ENCODE peak calls at places on chromosomes 16 and 17, in eight cellular contexts. One of them, this sample, is unnamed.

GRCh38 chr16:67668495-67669157 is 2.0 kb downstream of the C16orf86 start:
- DNase-seq in posterior vena cava: no peak
- DNase-seq in fibroblast of pulmonary artery: no peak
- DNase-seq in stimulated activated CD8-positive, alpha-beta memory T cell treated with anti-CD3 and anti-CD28 coated beads, Interleukin-7, amount 100 ng/mL, for 48 hours: no peak
- DNase-seq in activated T-helper 2 cell treated with anti-CD3 and anti-CD28 coated beads, Interferon-gamma antibody, Interleukin-2, Interleukin-4, amounts not matched to agents 10 μg/mL and 5 μg/mL and 100 μg/mL, durations not matched to agents 14 hours and 24 hours and 36 hours: no peak
- DNase-seq in astrocyte of the spinal cord: no peak
- DNase-seq in NCI-H2227 treated with DMSO at 0.1 percent for 48 hours: no peak
- DNase-seq in neuronal stem cell: no peak
- DNase-seq in this sample: no peak

GRCh38 chr17:2198917-2199316 is 104.7 kb downstream of the SMG6 start:
- DNase-seq in posterior vena cava: no peak
- DNase-seq in NCI-H2227 treated with DMSO at 0.1 percent for 48 hours: no peak
- DNase-seq in stimulated activated CD8-positive, alpha-beta memory T cell treated with anti-CD3 and anti-CD28 coated beads, Interleukin-7, amount 100 ng/mL, for 48 hours: no peak
- DNase-seq in neuronal stem cell: no peak
- DNase-seq in fibroblast of pulmonary artery: peak; percentile 78
- DNase-seq in activated T-helper 2 cell treated with anti-CD3 and anti-CD28 coated beads, Interferon-gamma antibody, Interleukin-2, Interleukin-4, amounts not matched to agents 10 μg/mL and 5 μg/mL and 100 μg/mL, durations not matched to agents 14 hours and 24 hours and 36 hours: no peak
- DNase-seq in astrocyte of the spinal cord: peak; percentile 55
- DNase-seq in this sample: no peak

GRCh38 chr17:78828470-78829185 is 12.0 kb downstream of the USP36 start:
- DNase-seq in NCI-H2227 treated with DMSO at 0.1 percent for 48 hours: no peak
- DNase-seq in posterior vena cava: peak; percentile 46
- DNase-seq in fibroblast of pulmonary artery: peak; percentile 59
- DNase-seq in neuronal stem cell: no peak
- DNase-seq in astrocyte of the spinal cord: peak; percentile 60
- DNase-seq in activated T-helper 2 cell treated with anti-CD3 and anti-CD28 coated beads, Interferon-gamma antibody, Interleukin-2, Interleukin-4, amounts not matched to agents 10 μg/mL and 5 μg/mL and 100 μg/mL, durations not matched to agents 14 hours and 24 hours and 36 hours: no peak
- DNase-seq in stimulated activated CD8-positive, alpha-beta memory T cell treated with anti-CD3 and anti-CD28 coated beads, Interleukin-7, amount 100 ng/mL, for 48 hours: no peak
- DNase-seq in this sample: peak; percentile 20

GRCh38 chr16:52123842-52124241 is 423.1 kb downstream of the TOX3 start:
- DNase-seq in stimulated activated CD8-positive, alpha-beta memory T cell treated with anti-CD3 and anti-CD28 coated beads, Interleukin-7, amount 100 ng/mL, for 48 hours: no peak
- DNase-seq in neuronal stem cell: no peak
- DNase-seq in posterior vena cava: no peak
- DNase-seq in NCI-H2227 treated with DMSO at 0.1 percent for 48 hours: no peak
- DNase-seq in astrocyte of the spinal cord: no peak
- DNase-seq in fibroblast of pulmonary artery: no peak
- DNase-seq in activated T-helper 2 cell treated with anti-CD3 and anti-CD28 coated beads, Interferon-gamma antibody, Interleukin-2, Interleukin-4, amounts not matched to agents 10 μg/mL and 5 μg/mL and 100 μg/mL, durations not matched to agents 14 hours and 24 hours and 36 hours: no peak
- DNase-seq in this sample: no peak

GRCh38 chr17:46978489-46979022 is 497 bp downstream of the RPRML start:
- DNase-seq in fibroblast of pulmonary artery: no peak
- DNase-seq in neuronal stem cell: peak; percentile 21
- DNase-seq in activated T-helper 2 cell treated with anti-CD3 and anti-CD28 coated beads, Interferon-gamma antibody, Interleukin-2, Interleukin-4, amounts not matched to agents 10 μg/mL and 5 μg/mL and 100 μg/mL, durations not matched to agents 14 hours and 24 hours and 36 hours: no peak
- DNase-seq in NCI-H2227 treated with DMSO at 0.1 percent for 48 hours: no peak
- DNase-seq in posterior vena cava: peak; percentile 82
- DNase-seq in stimulated activated CD8-positive, alpha-beta memory T cell treated with anti-CD3 and anti-CD28 coated beads, Interleukin-7, amount 100 ng/mL, for 48 hours: no peak
- DNase-seq in astrocyte of the spinal cord: no peak
- DNase-seq in this sample: no peak

GRCh38 chr16:89545044-89545830 is 15.2 kb upstream of the RPL13 start:
- DNase-seq in posterior vena cava: no peak
- DNase-seq in NCI-H2227 treated with DMSO at 0.1 percent for 48 hours: no peak
- DNase-seq in fibroblast of pulmonary artery: no peak
- DNase-seq in astrocyte of the spinal cord: no peak
- DNase-seq in neuronal stem cell: no peak
- DNase-seq in activated T-helper 2 cell treated with anti-CD3 and anti-CD28 coated beads, Interferon-gamma antibody, Interleukin-2, Interleukin-4, amounts not matched to agents 10 μg/mL and 5 μg/mL and 100 μg/mL, durations not matched to agents 14 hours and 24 hours and 36 hours: no peak
- DNase-seq in stimulated activated CD8-positive, alpha-beta memory T cell treated with anti-CD3 and anti-CD28 coated beads, Interleukin-7, amount 100 ng/mL, for 48 hours: no peak
- DNase-seq in this sample: no peak

GRCh38 chr16:87836844-87837581 is 32.3 kb downstream of the SLC7A5 start:
- DNase-seq in posterior vena cava: no peak
- DNase-seq in astrocyte of the spinal cord: no peak
- DNase-seq in neuronal stem cell: no peak
- DNase-seq in NCI-H2227 treated with DMSO at 0.1 percent for 48 hours: no peak
- DNase-seq in stimulated activated CD8-positive, alpha-beta memory T cell treated with anti-CD3 and anti-CD28 coated beads, Interleukin-7, amount 100 ng/mL, for 48 hours: no peak
- DNase-seq in activated T-helper 2 cell treated with anti-CD3 and anti-CD28 coated beads, Interferon-gamma antibody, Interleukin-2, Interleukin-4, amounts not matched to agents 10 μg/mL and 5 μg/mL and 100 μg/mL, durations not matched to agents 14 hours and 24 hours and 36 hours: no peak
- DNase-seq in fibroblast of pulmonary artery: peak; percentile 43
- DNase-seq in this sample: no peak

GRCh38 chr17:4365628-4366311 is 705 bp downstream of the UBE2G1 start:
- DNase-seq in NCI-H2227 treated with DMSO at 0.1 percent for 48 hours: no peak
- DNase-seq in neuronal stem cell: peak; percentile 58
- DNase-seq in activated T-helper 2 cell treated with anti-CD3 and anti-CD28 coated beads, Interferon-gamma antibody, Interleukin-2, Interleukin-4, amounts not matched to agents 10 μg/mL and 5 μg/mL and 100 μg/mL, durations not matched to agents 14 hours and 24 hours and 36 hours: no peak
- DNase-seq in fibroblast of pulmonary artery: no peak
- DNase-seq in posterior vena cava: peak; percentile 82
- DNase-seq in astrocyte of the spinal cord: peak; percentile 16
- DNase-seq in stimulated activated CD8-positive, alpha-beta memory T cell treated with anti-CD3 and anti-CD28 coated beads, Interleukin-7, amount 100 ng/mL, for 48 hours: peak; percentile 23
- DNase-seq in this sample: peak; percentile 75

GRCh38 chr17:67518881-67519280 is 141.8 kb downstream of the PITPNC1 start:
- DNase-seq in astrocyte of the spinal cord: no peak
- DNase-seq in activated T-helper 2 cell treated with anti-CD3 and anti-CD28 coated beads, Interferon-gamma antibody, Interleukin-2, Interleukin-4, amounts not matched to agents 10 μg/mL and 5 μg/mL and 100 μg/mL, durations not matched to agents 14 hours and 24 hours and 36 hours: no peak
- DNase-seq in NCI-H2227 treated with DMSO at 0.1 percent for 48 hours: no peak
- DNase-seq in posterior vena cava: no peak
- DNase-seq in stimulated activated CD8-positive, alpha-beta memory T cell treated with anti-CD3 and anti-CD28 coated beads, Interleukin-7, amount 100 ng/mL, for 48 hours: no peak
- DNase-seq in fibroblast of pulmonary artery: no peak
- DNase-seq in neuronal stem cell: no peak
- DNase-seq in this sample: no peak

GRCh38 chr16:23847938-23848337 is 12.2 kb downstream of the PRKCB start:
- DNase-seq in astrocyte of the spinal cord: no peak
- DNase-seq in posterior vena cava: no peak
- DNase-seq in fibroblast of pulmonary artery: no peak
- DNase-seq in activated T-helper 2 cell treated with anti-CD3 and anti-CD28 coated beads, Interferon-gamma antibody, Interleukin-2, Interleukin-4, amounts not matched to agents 10 μg/mL and 5 μg/mL and 100 μg/mL, durations not matched to agents 14 hours and 24 hours and 36 hours: peak; percentile 34
- DNase-seq in stimulated activated CD8-positive, alpha-beta memory T cell treated with anti-CD3 and anti-CD28 coated beads, Interleukin-7, amount 100 ng/mL, for 48 hours: no peak
- DNase-seq in neuronal stem cell: no peak
- DNase-seq in NCI-H2227 treated with DMSO at 0.1 percent for 48 hours: no peak
- DNase-seq in this sample: no peak

GRCh38 chr16:67653131-67654068 is 6.7 kb downstream of the ACD start:
- DNase-seq in astrocyte of the spinal cord: no peak
- DNase-seq in posterior vena cava: no peak
- DNase-seq in NCI-H2227 treated with DMSO at 0.1 percent for 48 hours: peak; percentile 31
- DNase-seq in activated T-helper 2 cell treated with anti-CD3 and anti-CD28 coated beads, Interferon-gamma antibody, Interleukin-2, Interleukin-4, amounts not matched to agents 10 μg/mL and 5 μg/mL and 100 μg/mL, durations not matched to agents 14 hours and 24 hours and 36 hours: no peak
- DNase-seq in fibroblast of pulmonary artery: no peak
- DNase-seq in stimulated activated CD8-positive, alpha-beta memory T cell treated with anti-CD3 and anti-CD28 coated beads, Interleukin-7, amount 100 ng/mL, for 48 hours: no peak
- DNase-seq in neuronal stem cell: no peak
- DNase-seq in this sample: no peak

GRCh38 chr17:61005358-61005757 is 327.7 kb downstream of the BCAS3 start:
- DNase-seq in fibroblast of pulmonary artery: peak; percentile 10
- DNase-seq in activated T-helper 2 cell treated with anti-CD3 and anti-CD28 coated beads, Interferon-gamma antibody, Interleukin-2, Interleukin-4, amounts not matched to agents 10 μg/mL and 5 μg/mL and 100 μg/mL, durations not matched to agents 14 hours and 24 hours and 36 hours: no peak
- DNase-seq in posterior vena cava: no peak
- DNase-seq in NCI-H2227 treated with DMSO at 0.1 percent for 48 hours: no peak
- DNase-seq in stimulated activated CD8-positive, alpha-beta memory T cell treated with anti-CD3 and anti-CD28 coated beads, Interleukin-7, amount 100 ng/mL, for 48 hours: no peak
- DNase-seq in neuronal stem cell: no peak
- DNase-seq in astrocyte of the spinal cord: no peak
- DNase-seq in this sample: no peak

GRCh38 chr16:50717109-50717893 is 23.9 kb downstream of the NOD2 start:
- DNase-seq in stimulated activated CD8-positive, alpha-beta memory T cell treated with anti-CD3 and anti-CD28 coated beads, Interleukin-7, amount 100 ng/mL, for 48 hours: no peak
- DNase-seq in fibroblast of pulmonary artery: no peak
- DNase-seq in NCI-H2227 treated with DMSO at 0.1 percent for 48 hours: no peak
- DNase-seq in activated T-helper 2 cell treated with anti-CD3 and anti-CD28 coated beads, Interferon-gamma antibody, Interleukin-2, Interleukin-4, amounts not matched to agents 10 μg/mL and 5 μg/mL and 100 μg/mL, durations not matched to agents 14 hours and 24 hours and 36 hours: no peak
- DNase-seq in posterior vena cava: no peak
- DNase-seq in astrocyte of the spinal cord: no peak
- DNase-seq in neuronal stem cell: no peak
- DNase-seq in this sample: no peak

GRCh38 chr16:8952281-8952751 is 11.4 kb downstream of the USP7 start:
- DNase-seq in NCI-H2227 treated with DMSO at 0.1 percent for 48 hours: no peak
- DNase-seq in astrocyte of the spinal cord: no peak
- DNase-seq in posterior vena cava: no peak
- DNase-seq in stimulated activated CD8-positive, alpha-beta memory T cell treated with anti-CD3 and anti-CD28 coated beads, Interleukin-7, amount 100 ng/mL, for 48 hours: no peak
- DNase-seq in activated T-helper 2 cell treated with anti-CD3 and anti-CD28 coated beads, Interferon-gamma antibody, Interleukin-2, Interleukin-4, amounts not matched to agents 10 μg/mL and 5 μg/mL and 100 μg/mL, durations not matched to agents 14 hours and 24 hours and 36 hours: no peak
- DNase-seq in fibroblast of pulmonary artery: no peak
- DNase-seq in neuronal stem cell: no peak
- DNase-seq in this sample: no peak

GRCh38 chr16:49489686-49490320 is 116.2 kb downstream of the C16orf78 start:
- DNase-seq in stimulated activated CD8-positive, alpha-beta memory T cell treated with anti-CD3 and anti-CD28 coated beads, Interleukin-7, amount 100 ng/mL, for 48 hours: no peak
- DNase-seq in activated T-helper 2 cell treated with anti-CD3 and anti-CD28 coated beads, Interferon-gamma antibody, Interleukin-2, Interleukin-4, amounts not matched to agents 10 μg/mL and 5 μg/mL and 100 μg/mL, durations not matched to agents 14 hours and 24 hours and 36 hours: no peak
- DNase-seq in neuronal stem cell: no peak
- DNase-seq in fibroblast of pulmonary artery: no peak
- DNase-seq in NCI-H2227 treated with DMSO at 0.1 percent for 48 hours: no peak
- DNase-seq in posterior vena cava: peak; percentile 66
- DNase-seq in astrocyte of the spinal cord: no peak
- DNase-seq in this sample: peak; percentile 37

GRCh38 chr17:63785556-63785955 is 11.6 kb downstream of the DDX42 start:
- DNase-seq in neuronal stem cell: no peak
- DNase-seq in fibroblast of pulmonary artery: peak; percentile 44
- DNase-seq in activated T-helper 2 cell treated with anti-CD3 and anti-CD28 coated beads, Interferon-gamma antibody, Interleukin-2, Interleukin-4, amounts not matched to agents 10 μg/mL and 5 μg/mL and 100 μg/mL, durations not matched to agents 14 hours and 24 hours and 36 hours: no peak
- DNase-seq in stimulated activated CD8-positive, alpha-beta memory T cell treated with anti-CD3 and anti-CD28 coated beads, Interleukin-7, amount 100 ng/mL, for 48 hours: no peak
- DNase-seq in posterior vena cava: no peak
- DNase-seq in NCI-H2227 treated with DMSO at 0.1 percent for 48 hours: no peak
- DNase-seq in astrocyte of the spinal cord: peak; percentile 59
- DNase-seq in this sample: no peak

GRCh38 chr16:49464877-49465504 is 91.4 kb downstream of the C16orf78 start:
- DNase-seq in neuronal stem cell: peak; percentile 37
- DNase-seq in NCI-H2227 treated with DMSO at 0.1 percent for 48 hours: no peak
- DNase-seq in stimulated activated CD8-positive, alpha-beta memory T cell treated with anti-CD3 and anti-CD28 coated beads, Interleukin-7, amount 100 ng/mL, for 48 hours: no peak
- DNase-seq in posterior vena cava: no peak
- DNase-seq in activated T-helper 2 cell treated with anti-CD3 and anti-CD28 coated beads, Interferon-gamma antibody, Interleukin-2, Interleukin-4, amounts not matched to agents 10 μg/mL and 5 μg/mL and 100 μg/mL, durations not matched to agents 14 hours and 24 hours and 36 hours: peak; percentile 2
- DNase-seq in fibroblast of pulmonary artery: no peak
- DNase-seq in astrocyte of the spinal cord: no peak
- DNase-seq in this sample: peak; percentile 34

GRCh38 chr16:82360024-82360783 is 190.2 kb upstream of the MPHOSPH6 start:
- DNase-seq in fibroblast of pulmonary artery: no peak
- DNase-seq in NCI-H2227 treated with DMSO at 0.1 percent for 48 hours: no peak
- DNase-seq in neuronal stem cell: no peak
- DNase-seq in activated T-helper 2 cell treated with anti-CD3 and anti-CD28 coated beads, Interferon-gamma antibody, Interleukin-2, Interleukin-4, amounts not matched to agents 10 μg/mL and 5 μg/mL and 100 μg/mL, durations not matched to agents 14 hours and 24 hours and 36 hours: no peak
- DNase-seq in posterior vena cava: no peak
- DNase-seq in stimulated activated CD8-positive, alpha-beta memory T cell treated with anti-CD3 and anti-CD28 coated beads, Interleukin-7, amount 100 ng/mL, for 48 hours: no peak
- DNase-seq in astrocyte of the spinal cord: no peak
- DNase-seq in this sample: no peak

GRCh38 chr17:68460715-68461114 is 3.4 kb upstream of the WIPI1 start:
- DNase-seq in neuronal stem cell: no peak
- DNase-seq in stimulated activated CD8-positive, alpha-beta memory T cell treated with anti-CD3 and anti-CD28 coated beads, Interleukin-7, amount 100 ng/mL, for 48 hours: no peak
- DNase-seq in NCI-H2227 treated with DMSO at 0.1 percent for 48 hours: no peak
- DNase-seq in fibroblast of pulmonary artery: no peak
- DNase-seq in posterior vena cava: no peak
- DNase-seq in activated T-helper 2 cell treated with anti-CD3 and anti-CD28 coated beads, Interferon-gamma antibody, Interleukin-2, Interleukin-4, amounts not matched to agents 10 μg/mL and 5 μg/mL and 100 μg/mL, durations not matched to agents 14 hours and 24 hours and 36 hours: peak; percentile 29
- DNase-seq in astrocyte of the spinal cord: no peak
- DNase-seq in this sample: no peak

GRCh38 chr17:4739122-4740024 is at the start of the genes CXCL16 and ZMYND15:
- DNase-seq in activated T-helper 2 cell treated with anti-CD3 and anti-CD28 coated beads, Interferon-gamma antibody, Interleukin-2, Interleukin-4, amounts not matched to agents 10 μg/mL and 5 μg/mL and 100 μg/mL, durations not matched to agents 14 hours and 24 hours and 36 hours: peak; percentile 40
- DNase-seq in fibroblast of pulmonary artery: peak; percentile 20
- DNase-seq in NCI-H2227 treated with DMSO at 0.1 percent for 48 hours: no peak
- DNase-seq in neuronal stem cell: no peak
- DNase-seq in posterior vena cava: peak; percentile 86
- DNase-seq in astrocyte of the spinal cord: peak; percentile 28
- DNase-seq in stimulated activated CD8-positive, alpha-beta memory T cell treated with anti-CD3 and anti-CD28 coated beads, Interleukin-7, amount 100 ng/mL, for 48 hours: no peak
- DNase-seq in this sample: peak; percentile 77

GRCh38 chr16:52496051-52496876 is 50.7 kb downstream of the TOX3 start:
- DNase-seq in NCI-H2227 treated with DMSO at 0.1 percent for 48 hours: no peak
- DNase-seq in astrocyte of the spinal cord: no peak
- DNase-seq in neuronal stem cell: no peak
- DNase-seq in stimulated activated CD8-positive, alpha-beta memory T cell treated with anti-CD3 and anti-CD28 coated beads, Interleukin-7, amount 100 ng/mL, for 48 hours: no peak
- DNase-seq in activated T-helper 2 cell treated with anti-CD3 and anti-CD28 coated beads, Interferon-gamma antibody, Interleukin-2, Interleukin-4, amounts not matched to agents 10 μg/mL and 5 μg/mL and 100 μg/mL, durations not matched to agents 14 hours and 24 hours and 36 hours: no peak
- DNase-seq in fibroblast of pulmonary artery: no peak
- DNase-seq in posterior vena cava: no peak
- DNase-seq in this sample: no peak

GRCh38 chr17:2366747-2367494 is 29.6 kb downstream of the SGSM2 start:
- DNase-seq in NCI-H2227 treated with DMSO at 0.1 percent for 48 hours: no peak
- DNase-seq in stimulated activated CD8-positive, alpha-beta memory T cell treated with anti-CD3 and anti-CD28 coated beads, Interleukin-7, amount 100 ng/mL, for 48 hours: no peak
- DNase-seq in neuronal stem cell: no peak
- DNase-seq in activated T-helper 2 cell treated with anti-CD3 and anti-CD28 coated beads, Interferon-gamma antibody, Interleukin-2, Interleukin-4, amounts not matched to agents 10 μg/mL and 5 μg/mL and 100 μg/mL, durations not matched to agents 14 hours and 24 hours and 36 hours: no peak
- DNase-seq in posterior vena cava: no peak
- DNase-seq in fibroblast of pulmonary artery: peak; percentile 26
- DNase-seq in astrocyte of the spinal cord: peak; percentile 15
- DNase-seq in this sample: no peak

GRCh38 chr17:22123536-22124281 is 431.4 kb downstream of the KCNJ18 start:
- DNase-seq in activated T-helper 2 cell treated with anti-CD3 and anti-CD28 coated beads, Interferon-gamma antibody, Interleukin-2, Interleukin-4, amounts not matched to agents 10 μg/mL and 5 μg/mL and 100 μg/mL, durations not matched to agents 14 hours and 24 hours and 36 hours: no peak
- DNase-seq in fibroblast of pulmonary artery: no peak
- DNase-seq in astrocyte of the spinal cord: no peak
- DNase-seq in NCI-H2227 treated with DMSO at 0.1 percent for 48 hours: no peak
- DNase-seq in stimulated activated CD8-positive, alpha-beta memory T cell treated with anti-CD3 and anti-CD28 coated beads, Interleukin-7, amount 100 ng/mL, for 48 hours: no peak
- DNase-seq in neuronal stem cell: no peak
- DNase-seq in posterior vena cava: no peak
- DNase-seq in this sample: no peak

GRCh38 chr16:49698931-49699715 is 156.8 kb downstream of the ZNF423 start:
- DNase-seq in activated T-helper 2 cell treated with anti-CD3 and anti-CD28 coated beads, Interferon-gamma antibody, Interleukin-2, Interleukin-4, amounts not matched to agents 10 μg/mL and 5 μg/mL and 100 μg/mL, durations not matched to agents 14 hours and 24 hours and 36 hours: no peak
- DNase-seq in posterior vena cava: peak; percentile 94
- DNase-seq in fibroblast of pulmonary artery: peak; percentile 62
- DNase-seq in stimulated activated CD8-positive, alpha-beta memory T cell treated with anti-CD3 and anti-CD28 coated beads, Interleukin-7, amount 100 ng/mL, for 48 hours: no peak
- DNase-seq in neuronal stem cell: no peak
- DNase-seq in astrocyte of the spinal cord: peak; percentile 55
- DNase-seq in NCI-H2227 treated with DMSO at 0.1 percent for 48 hours: peak; percentile 70
- DNase-seq in this sample: peak; percentile 79

GRCh38 chr17:4535667-4536258 is 19.4 kb downstream of the MYBBP1A start:
- DNase-seq in posterior vena cava: no peak
- DNase-seq in fibroblast of pulmonary artery: no peak
- DNase-seq in astrocyte of the spinal cord: no peak
- DNase-seq in neuronal stem cell: no peak
- DNase-seq in stimulated activated CD8-positive, alpha-beta memory T cell treated with anti-CD3 and anti-CD28 coated beads, Interleukin-7, amount 100 ng/mL, for 48 hours: no peak
- DNase-seq in activated T-helper 2 cell treated with anti-CD3 and anti-CD28 coated beads, Interferon-gamma antibody, Interleukin-2, Interleukin-4, amounts not matched to agents 10 μg/mL and 5 μg/mL and 100 μg/mL, durations not matched to agents 14 hours and 24 hours and 36 hours: no peak
- DNase-seq in NCI-H2227 treated with DMSO at 0.1 percent for 48 hours: no peak
- DNase-seq in this sample: no peak

GRCh38 chr17:53570731-53571130 is 252.0 kb upstream of the KIF2B start:
- DNase-seq in fibroblast of pulmonary artery: no peak
- DNase-seq in posterior vena cava: no peak
- DNase-seq in stimulated activated CD8-positive, alpha-beta memory T cell treated with anti-CD3 and anti-CD28 coated beads, Interleukin-7, amount 100 ng/mL, for 48 hours: no peak
- DNase-seq in NCI-H2227 treated with DMSO at 0.1 percent for 48 hours: no peak
- DNase-seq in astrocyte of the spinal cord: no peak
- DNase-seq in activated T-helper 2 cell treated with anti-CD3 and anti-CD28 coated beads, Interferon-gamma antibody, Interleukin-2, Interleukin-4, amounts not matched to agents 10 μg/mL and 5 μg/mL and 100 μg/mL, durations not matched to agents 14 hours and 24 hours and 36 hours: no peak
- DNase-seq in neuronal stem cell: no peak
- DNase-seq in this sample: no peak